ENCODE peak calls at places on chromosomes 2 and 18, in five cellular contexts. O is NCI-H1092 treated with DMSO at 0.1 percent for 48 hours; P is activated CD4-positive, alpha-beta T cell treated with anti-CD3 and anti-CD28 coated beads, Interleukin-2, amount 50 U/mL, for 24 hours; H is stimulated activated CD8-positive, alpha-beta memory T cell treated with anti-CD3 and anti-CD28 coated beads, Interleukin-15, amount 100 ng/mL, for 24 hours; K is M059J. M is an unnamed sample.

GRCh38 chr2:168166902-168167510 is 80.4 kb downstream of the STK39 start:
- DNase-seq in O (no peak), P (no peak), H (no peak), K (peak), M (no peak)

GRCh38 chr18:23331091-23331920 is 121.8 kb upstream of the RIOK3 start:
- DNase-seq in O (no peak), P (no peak), H (no peak), K (no peak), M (no peak)

GRCh38 chr2:10188211-10188610 is 65.7 kb downstream of the RRM2 start:
- DNase-seq in O (no peak), P (no peak), H (no peak), K (peak), M (no peak)

GRCh38 chr18:53567935-53568574 is 656.4 kb downstream of the MBD2 start:
- DNase-seq in O (peak), P (no peak), H (no peak), K (peak), M (no peak)

GRCh38 chr2:112690853-112691390 is 29.9 kb upstream of the NT5DC4 start:
- DNase-seq in O (peak), P (peak), H (no peak), K (peak), M (peak)

GRCh38 chr2:189783451-189783926 is 650 bp downstream of the ORMDL1 start:
- DNase-seq in O (peak), P (no peak), H (no peak), K (peak), M (no peak)

GRCh38 chr2:240820014-240820606 is at the start of gene KIF1A:
- DNase-seq in O (peak), P (no peak), H (no peak), K (no peak), M (peak)

GRCh38 chr2:20781656-20782265 is 41.1 kb downstream of the LDAH start:
- DNase-seq in O (no peak), P (no peak), H (no peak), K (peak), M (no peak)

GRCh38 chr2:122027510-122028217 is 272.2 kb downstream of the TSN start:
- DNase-seq in O (no peak), P (no peak), H (no peak), K (no peak), M (no peak)

GRCh38 chr2:106115665-106116064 is 78.4 kb downstream of the UXS1 start:
- DNase-seq in O (no peak), P (no peak), H (no peak), K (no peak), M (no peak)

GRCh38 chr2:188332619-188333018 is 40.9 kb downstream of the GULP1 start:
- DNase-seq in O (no peak), P (no peak), H (no peak), K (no peak), M (no peak)

GRCh38 chr2:27263287-27264252 is 723 bp upstream of the SLC30A3 start:
- DNase-seq in O (no peak), P (no peak), H (no peak), K (no peak), M (no peak)

GRCh38 chr2:136764397-136765255 is 719 bp upstream of the THSD7B start:
- DNase-seq in O (no peak), P (no peak), H (no peak), K (no peak), M (no peak)

GRCh38 chr2:113910967-113911678 is 21.2 kb downstream of the ACTR3 start:
- DNase-seq in O (no peak), P (no peak), H (no peak), K (no peak), M (no peak)

GRCh38 chr2:216632321-216632951 is 784 bp upstream of the IGFBP2 start:
- DNase-seq in O (no peak), P (no peak), H (no peak), K (no peak), M (no peak)

GRCh38 chr18:6773777-6774176 is 44.3 kb downstream of the ARHGAP28 start:
- DNase-seq in O (no peak), P (no peak), H (no peak), K (no peak), M (no peak)

GRCh38 chr2:47265751-47266231 is 110.7 kb upstream of the STPG4 start:
- DNase-seq in O (no peak), P (no peak), H (no peak), K (peak), M (no peak)

GRCh38 chr2:200614249-200614648 is 28.4 kb downstream of the AOX1 start:
- DNase-seq in O (no peak), P (no peak), H (no peak), K (no peak), M (no peak)

GRCh38 chr18:73980289-73980979 is 167.2 kb downstream of the FBXO15 start:
- DNase-seq in O (peak), P (no peak), H (no peak), K (peak), M (no peak)

GRCh38 chr2:64348386-64349142 is 105.4 kb upstream of the LGALSL start:
- DNase-seq in O (no peak), P (no peak), H (no peak), K (peak), M (no peak)